ENCODE peak calls at places on chromosome 20, in seven cellular contexts. L is iris pigment epithelial cell, C is HFFc6, B is adrenal gland, W is transverse colon, Q is GM03348, S is SHP77. N is an unnamed sample.

GRCh38 chr20:38021373-38021772 is 11.9 kb downstream of the TTI1 start:
- DNase-seq in L (peak; percentile 64), C (no peak), B (no peak), W (no peak), Q (no peak), S (no peak), N (no peak)

GRCh38 chr20:52924411-52925271 is 47.5 kb upstream of the TSHZ2 start:
- DNase-seq in L (no peak), C (no peak), B (no peak), W (no peak), Q (no peak), S (no peak), N (no peak)

GRCh38 chr20:51695574-51696303 is 72.5 kb downstream of the ATP9A start:
- DNase-seq in L (peak; percentile 79), C (peak; percentile 82), B (no peak), W (no peak), Q (peak; percentile 76), S (no peak), N (peak; percentile 82)

GRCh38 chr20:25317351-25318075 is 69.6 kb downstream of the PYGB start:
- DNase-seq in L (no peak), C (no peak), B (peak; percentile 10), W (no peak), Q (no peak), S (no peak), N (no peak)

GRCh38 chr20:14709439-14709838 is 372.0 kb upstream of the FLRT3 start:
- DNase-seq in L (no peak), C (no peak), B (no peak), W (no peak), Q (no peak), S (no peak), N (no peak)

GRCh38 chr20:49569403-49570115 is 1.6 kb upstream of the PTGIS start:
- DNase-seq in L (no peak), C (no peak), B (no peak), W (no peak), Q (no peak), S (no peak), N (no peak)

GRCh38 chr20:10553326-10553984 is 118.3 kb downstream of the SLX4IP start:
- DNase-seq in L (peak; percentile 76), C (peak; percentile 53), B (peak; percentile 75), W (peak; percentile 74), Q (peak; percentile 61), S (peak; percentile 78), N (peak; percentile 66)

GRCh38 chr20:13220857-13221297 is at the start of gene ISM1:
- DNase-seq in L (peak; percentile 10), C (no peak), B (peak; percentile 13), W (no peak), Q (peak; percentile 46), S (no peak), N (no peak)

GRCh38 chr20:3752386-3752759 is 15.2 kb downstream of the ADISSP start:
- DNase-seq in L (no peak), C (no peak), B (no peak), W (no peak), Q (no peak), S (no peak), N (no peak)

GRCh38 chr20:2752631-2753455 is 47.6 kb downstream of the CPXM1 start:
- DNase-seq in L (peak; percentile 37), C (no peak), B (no peak), W (peak; percentile 38), Q (peak; percentile 79), S (no peak), N (peak; percentile 49)

GRCh38 chr20:39049684-39050554 is 87.8 kb downstream of the DHX35 start:
- DNase-seq in L (peak; percentile 47), C (peak; percentile 23), B (peak; percentile 70), W (peak; percentile 84), Q (peak; percentile 92), S (peak; percentile 69), N (peak; percentile 76)

GRCh38 chr20:47754946-47755652 is 30.2 kb downstream of the SULF2 start:
- DNase-seq in L (no peak), C (no peak), B (no peak), W (no peak), Q (no peak), S (no peak), N (no peak)

GRCh38 chr20:44988772-44989171 is 22.5 kb downstream of the STK4 start:
- DNase-seq in L (no peak), C (no peak), B (no peak), W (no peak), Q (no peak), S (no peak), N (no peak)

GRCh38 chr20:39040116-39040515 is 78.0 kb downstream of the DHX35 start:
- DNase-seq in L (no peak), C (no peak), B (no peak), W (no peak), Q (no peak), S (no peak), N (no peak)

GRCh38 chr20:46342451-46343357 is 34.4 kb upstream of the CDH22 start:
- DNase-seq in L (no peak), C (no peak), B (no peak), W (no peak), Q (no peak), S (no peak), N (no peak)

GRCh38 chr20:21133917-21134622 is 8.2 kb downstream of the KIZ start:
- DNase-seq in L (no peak), C (no peak), B (no peak), W (no peak), Q (no peak), S (no peak), N (no peak)

GRCh38 chr20:48957521-48957920 is 36.0 kb downstream of the ARFGEF2 start:
- DNase-seq in L (no peak), C (no peak), B (no peak), W (no peak), Q (no peak), S (no peak), N (no peak)

GRCh38 chr20:25076731-25077609 is 5.0 kb downstream of the VSX1 start:
- DNase-seq in L (peak; percentile 18), C (no peak), B (no peak), W (peak; percentile 53), Q (peak; percentile 47), S (peak; percentile 88), N (peak; percentile 46)

GRCh38 chr20:51750037-51750769 is 18.0 kb downstream of the ATP9A start:
- DNase-seq in L (peak; percentile 80), C (peak; percentile 82), B (peak; percentile 94), W (peak; percentile 89), Q (peak; percentile 88), S (peak; percentile 77), N (peak; percentile 88)

N was measured in AG08395.